ENCODE peak calls at places on chromosomes 5 and 9, in six cellular contexts. W is stimulated activated CD8-positive, alpha-beta memory T cell treated with anti-CD3 and anti-CD28 coated beads, Interleukin-2, amount 100 ng/mL, for 1 hour; L is hypothalamus; P is BJ; G is right atrium auricular region; M is activated T-helper 1 cell treated with anti-CD3 and anti-CD28 coated beads, Interleukin-2, amount 50 U/mL, for 16 hours. X is an unnamed sample.
A peak's percentile ranks its signal among the peaks of the same experiment; 100 is the strongest.

GRCh38 chr9:87343816-87344438 is 153.7 kb upstream of the DAPK1 start:
- DNase-seq in G (no peak), W (no peak), M (no peak), P (no peak), L (no peak), X (no peak)

GRCh38 chr5:32713396-32714381 is 2.6 kb downstream of the NPR3 start:
- DNase-seq in G (no peak), P (no peak), M (no peak), W (no peak), L (no peak), X (peak; percentile 22)

GRCh38 chr5:102809033-102809432 is 53.9 kb downstream of the PAM start:
- DNase-seq in G (no peak), W (no peak), L (no peak), P (no peak), M (no peak), X (no peak)

GRCh38 chr5:174145821-174146220 is 100.3 kb downstream of the NSG2 start:
- DNase-seq in M (no peak), L (peak; percentile 75), P (no peak), G (no peak), W (no peak), X (peak; percentile 22)

GRCh38 chr5:177301503-177302165 is 1.9 kb downstream of the RAB24 start:
- DNase-seq in G (no peak), M (no peak), W (no peak), P (no peak), L (no peak), X (no peak)

GRCh38 chr5:133900498-133901270 is 67.7 kb downstream of the C5orf15 start:
- DNase-seq in W (no peak), L (no peak), G (no peak), M (no peak), P (no peak), X (no peak)

GRCh38 chr5:132238169-132238744 is 10.6 kb upstream of the P4HA2 start:
- DNase-seq in W (peak; percentile 57), L (peak; percentile 55), P (no peak), M (peak; percentile 48), G (peak; percentile 84), X (peak; percentile 88)

GRCh38 chr5:80406980-80407734 is 707 bp upstream of the ZFYVE16 start:
- DNase-seq in W (no peak), L (no peak), G (no peak), M (no peak), P (no peak), X (no peak)

GRCh38 chr9:35295369-35296036 is 133.7 kb downstream of the UNC13B start:
- DNase-seq in P (no peak), M (no peak), G (no peak), L (no peak), W (no peak), X (no peak)

X was measured in neural crest cell.